ENCODE peak calls at places on chromosomes 16 and 17, in eight cellular contexts. V is astrocyte of the spinal cord; U is NCI-H1105 treated with DMSO at 0.1 percent for 48 hours; H is neural progenitor cell; J is fibroblast of mammary gland; D is activated T-helper 2 cell treated with anti-CD3 and anti-CD28 coated beads, Interferon-gamma antibody, Interleukin-2, Interleukin-4, amounts not matched to agents 10 μg/mL and 5 μg/mL and 100 μg/mL, durations not matched to agents 14 hours and 24 hours and 36 hours; T is HT1080; C is left lung. I is an unnamed sample.

GRCh38 chr16:26697826-26698225 is 368.9 kb upstream of the C16orf82 start:
- DNase-seq in V (no peak), U (peak; percentile 2), H (no peak), J (no peak), D (no peak), T (no peak), C (no peak), I (no peak)

GRCh38 chr16:68345958-68346635 is 35.3 kb downstream of the PRMT7 start:
- DNase-seq in V (no peak), U (no peak), H (no peak), J (no peak), D (no peak), T (no peak), C (no peak), I (no peak)

GRCh38 chr17:77846531-77847085 is 111.9 kb upstream of the TNRC6C start:
- DNase-seq in V (no peak), U (no peak), H (no peak), J (no peak), D (no peak), T (no peak), C (no peak), I (peak; percentile 18)

GRCh38 chr16:67942200-67942509 is 1.8 kb downstream of the LCAT start:
- DNase-seq in V (peak; percentile 27), U (no peak), H (peak; percentile 73), J (peak; percentile 39), D (peak; percentile 26), T (no peak), C (no peak), I (no peak)

GRCh38 chr16:86740817-86741799 is 162.8 kb downstream of the FOXL1 start:
- DNase-seq in V (peak; percentile 83), U (no peak), H (peak; percentile 41), J (peak; percentile 94), D (no peak), T (peak; percentile 88), C (no peak), I (no peak)

GRCh38 chr17:29066603-29067002 is 23.7 kb downstream of the PIPOX start:
- DNase-seq in V (no peak), U (no peak), H (no peak), J (no peak), D (no peak), T (no peak), C (no peak), I (no peak)

GRCh38 chr16:3058173-3059030 is 7.0 kb upstream of the IL32 start:
- DNase-seq in V (peak; percentile 24), U (peak; percentile 8), H (peak; percentile 80), J (peak; percentile 16), D (no peak), T (no peak), C (peak; percentile 65), I (peak; percentile 39)

GRCh38 chr16:19776565-19776964 is 58.5 kb downstream of the IQCK start:
- DNase-seq in V (no peak), U (no peak), H (no peak), J (no peak), D (no peak), T (no peak), C (no peak), I (no peak)

GRCh38 chr17:67055811-67056745 is 11.7 kb downstream of the CACNG1 start:
- DNase-seq in V (no peak), U (no peak), H (no peak), J (no peak), D (no peak), T (no peak), C (no peak), I (no peak)

GRCh38 chr17:18235743-18236256 is 10.4 kb downstream of the LLGL1 start:
- DNase-seq in V (peak; percentile 70), U (no peak), H (no peak), J (peak; percentile 65), D (no peak), T (peak; percentile 93), C (no peak), I (no peak)

GRCh38 chr17:76271669-76272540 is 6.8 kb downstream of the UBALD2 start:
- DNase-seq in V (no peak), U (no peak), H (no peak), J (no peak), D (peak; percentile 69), T (no peak), C (no peak), I (no peak)

GRCh38 chr17:43644081-43644480 is 17.6 kb downstream of the MEOX1 start:
- DNase-seq in V (no peak), U (no peak), H (no peak), J (no peak), D (no peak), T (no peak), C (no peak), I (no peak)

GRCh38 chr16:71443714-71444113 is 1.9 kb upstream of the TLE7 start:
- DNase-seq in V (no peak), U (no peak), H (no peak), J (no peak), D (no peak), T (no peak), C (no peak), I (no peak)

GRCh38 chr16:84502581-84502980 is 1.9 kb downstream of the MEAK7 start:
- DNase-seq in V (no peak), U (no peak), H (no peak), J (peak; percentile 41), D (no peak), T (no peak), C (peak; percentile 20), I (no peak)

GRCh38 chr17:9434502-9435113 is 141.0 kb downstream of the STX8 start:
- DNase-seq in V (no peak), U (no peak), H (no peak), J (peak; percentile 8), D (no peak), T (no peak), C (no peak), I (no peak)

GRCh38 chr17:50904522-50905459 is 38.6 kb upstream of the TOB1 start:
- DNase-seq in V (peak; percentile 59), U (peak; percentile 95), H (peak; percentile 50), J (peak; percentile 17), D (no peak), T (no peak), C (peak; percentile 56), I (no peak)

GRCh38 chr17:39659286-39660010 is 5.7 kb upstream of the TCAP start:
- DNase-seq in V (no peak), U (no peak), H (no peak), J (no peak), D (no peak), T (no peak), C (no peak), I (no peak)

GRCh38 chr17:17051791-17052461 is 9.7 kb downstream of the MPRIP start:
- DNase-seq in V (no peak), U (no peak), H (no peak), J (peak; percentile 39), D (no peak), T (no peak), C (no peak), I (no peak)

GRCh38 chr16:10114411-10114810 is 67.8 kb downstream of the GRIN2A start:
- DNase-seq in V (peak; percentile 31), U (no peak), H (no peak), J (peak; percentile 78), D (no peak), T (no peak), C (no peak), I (no peak)

GRCh38 chr16:8718753-8719386 is 44.5 kb downstream of the ABAT start:
- DNase-seq in V (no peak), U (no peak), H (no peak), J (no peak), D (no peak), T (no peak), C (no peak), I (no peak)

GRCh38 chr16:49856741-49857330 is 924 bp upstream of the ZNF423 start:
- DNase-seq in V (peak; percentile 87), U (peak; percentile 72), H (peak; percentile 93), J (peak; percentile 70), D (no peak), T (peak; percentile 44), C (peak; percentile 75), I (no peak)

GRCh38 chr16:51153275-51153991 is 2.4 kb upstream of the SALL1 start:
- DNase-seq in V (peak; percentile 43), U (no peak), H (peak; percentile 76), J (no peak), D (no peak), T (no peak), C (no peak), I (no peak)

GRCh38 chr16:85338989-85339388 is 226.7 kb upstream of the CIBAR2 start:
- DNase-seq in V (no peak), U (no peak), H (no peak), J (no peak), D (no peak), T (no peak), C (no peak), I (no peak)

GRCh38 chr17:17900615-17901520 is 64.1 kb upstream of the SREBF1 start:
- DNase-seq in V (peak; percentile 98), U (peak; percentile 83), H (no peak), J (peak; percentile 99), D (no peak), T (peak; percentile 99), C (peak; percentile 85), I (no peak)

GRCh38 chr16:88387941-88388627 is 5.3 kb downstream of the ZNF469 start:
- DNase-seq in V (peak; percentile 44), U (no peak), H (peak; percentile 22), J (no peak), D (no peak), T (no peak), C (peak; percentile 76), I (no peak)

I was measured in T-helper 17 cell.